ENCODE peak calls at places on chromosomes 1 and 21, in ten cellular contexts. One of them, this sample, is unnamed.
A peak's percentile ranks its signal among the peaks of the same experiment; 100 is the strongest.

GRCh38 chr1:8604041-8604942 is 213.1 kb downstream of the RERE start:
- DNase-seq in A549: no peak
- DNase-seq in H9: no peak
- DNase-seq in cardiac muscle cell: no peak
- DNase-seq in HCT116: no peak
- DNase-seq in left ventricle myocardium inferior: no peak
- DNase-seq in fibroblast of lung: no peak
- DNase-seq in pancreas: no peak
- DNase-seq in PC-9: no peak
- DNase-seq in lower lobe of right lung: no peak
- DNase-seq in this sample: no peak

GRCh38 chr1:55535724-55536262 is 320.6 kb upstream of the USP24 start:
- DNase-seq in A549: no peak
- DNase-seq in H9: no peak
- DNase-seq in cardiac muscle cell: no peak
- DNase-seq in HCT116: no peak
- DNase-seq in left ventricle myocardium inferior: no peak
- DNase-seq in fibroblast of lung: no peak
- DNase-seq in pancreas: no peak
- DNase-seq in PC-9: no peak
- DNase-seq in lower lobe of right lung: no peak
- DNase-seq in this sample: no peak

GRCh38 chr1:199463521-199464127 is 563.9 kb upstream of the NR5A2 start:
- DNase-seq in A549: peak; percentile 64
- DNase-seq in H9: peak; percentile 69
- DNase-seq in cardiac muscle cell: peak; percentile 83
- DNase-seq in HCT116: peak; percentile 40
- DNase-seq in left ventricle myocardium inferior: no peak
- DNase-seq in fibroblast of lung: peak; percentile 74
- DNase-seq in pancreas: peak; percentile 11
- DNase-seq in PC-9: peak; percentile 18
- DNase-seq in lower lobe of right lung: no peak
- DNase-seq in this sample: peak; percentile 24

GRCh38 chr21:26032263-26032662 is 138.3 kb downstream of the APP start:
- DNase-seq in A549: no peak
- DNase-seq in H9: no peak
- DNase-seq in cardiac muscle cell: no peak
- DNase-seq in HCT116: no peak
- DNase-seq in left ventricle myocardium inferior: no peak
- DNase-seq in fibroblast of lung: no peak
- DNase-seq in pancreas: no peak
- DNase-seq in PC-9: no peak
- DNase-seq in lower lobe of right lung: no peak
- DNase-seq in this sample: no peak

GRCh38 chr1:101284021-101284420 is 47.2 kb downstream of the S1PR1 start:
- DNase-seq in A549: no peak
- DNase-seq in H9: no peak
- DNase-seq in cardiac muscle cell: no peak
- DNase-seq in HCT116: no peak
- DNase-seq in left ventricle myocardium inferior: no peak
- DNase-seq in fibroblast of lung: no peak
- DNase-seq in pancreas: no peak
- DNase-seq in PC-9: no peak
- DNase-seq in lower lobe of right lung: no peak
- DNase-seq in this sample: no peak

GRCh38 chr1:189616893-189617292 is 860.8 kb downstream of the BRINP3 start:
- DNase-seq in A549: peak; percentile 79
- DNase-seq in H9: no peak
- DNase-seq in cardiac muscle cell: peak; percentile 16
- DNase-seq in HCT116: no peak
- DNase-seq in left ventricle myocardium inferior: no peak
- DNase-seq in fibroblast of lung: peak; percentile 5
- DNase-seq in pancreas: no peak
- DNase-seq in PC-9: peak; percentile 35
- DNase-seq in lower lobe of right lung: no peak
- DNase-seq in this sample: no peak

GRCh38 chr1:156490401-156491032 is 10.1 kb downstream of the MEF2D start:
- DNase-seq in A549: peak; percentile 33
- DNase-seq in H9: peak; percentile 60
- DNase-seq in cardiac muscle cell: no peak
- DNase-seq in HCT116: no peak
- DNase-seq in left ventricle myocardium inferior: peak; percentile 71
- DNase-seq in fibroblast of lung: no peak
- DNase-seq in pancreas: no peak
- DNase-seq in PC-9: no peak
- DNase-seq in lower lobe of right lung: no peak
- DNase-seq in this sample: no peak

GRCh38 chr1:167109125-167109524 is 15.2 kb downstream of the STYXL2 start:
- DNase-seq in A549: no peak
- DNase-seq in H9: no peak
- DNase-seq in cardiac muscle cell: no peak
- DNase-seq in HCT116: no peak
- DNase-seq in left ventricle myocardium inferior: no peak
- DNase-seq in fibroblast of lung: no peak
- DNase-seq in pancreas: no peak
- DNase-seq in PC-9: peak; percentile 75
- DNase-seq in lower lobe of right lung: no peak
- DNase-seq in this sample: no peak

GRCh38 chr21:36636439-36636838 is 62.5 kb upstream of the SIM2 start:
- DNase-seq in A549: no peak
- DNase-seq in H9: no peak
- DNase-seq in cardiac muscle cell: no peak
- DNase-seq in HCT116: no peak
- DNase-seq in left ventricle myocardium inferior: no peak
- DNase-seq in fibroblast of lung: no peak
- DNase-seq in pancreas: no peak
- DNase-seq in PC-9: no peak
- DNase-seq in lower lobe of right lung: no peak
- DNase-seq in this sample: no peak

GRCh38 chr21:36640260-36641244 is 58.4 kb upstream of the SIM2 start:
- DNase-seq in A549: no peak
- DNase-seq in H9: peak; percentile 35
- DNase-seq in cardiac muscle cell: no peak
- DNase-seq in HCT116: no peak
- DNase-seq in left ventricle myocardium inferior: no peak
- DNase-seq in fibroblast of lung: no peak
- DNase-seq in pancreas: no peak
- DNase-seq in PC-9: no peak
- DNase-seq in lower lobe of right lung: no peak
- DNase-seq in this sample: no peak

GRCh38 chr21:36639769-36640168 is 59.1 kb upstream of the SIM2 start:
- DNase-seq in A549: no peak
- DNase-seq in H9: no peak
- DNase-seq in cardiac muscle cell: no peak
- DNase-seq in HCT116: no peak
- DNase-seq in left ventricle myocardium inferior: no peak
- DNase-seq in fibroblast of lung: no peak
- DNase-seq in pancreas: no peak
- DNase-seq in PC-9: no peak
- DNase-seq in lower lobe of right lung: no peak
- DNase-seq in this sample: no peak

GRCh38 chr21:36630485-36631206 is 68.3 kb upstream of the SIM2 start:
- DNase-seq in A549: peak; percentile 60
- DNase-seq in H9: peak; percentile 86
- DNase-seq in cardiac muscle cell: peak; percentile 62
- DNase-seq in HCT116: peak; percentile 32
- DNase-seq in left ventricle myocardium inferior: peak; percentile 26
- DNase-seq in fibroblast of lung: peak; percentile 36
- DNase-seq in pancreas: no peak
- DNase-seq in PC-9: peak; percentile 61
- DNase-seq in lower lobe of right lung: peak; percentile 67
- DNase-seq in this sample: peak; percentile 73

DNA sequence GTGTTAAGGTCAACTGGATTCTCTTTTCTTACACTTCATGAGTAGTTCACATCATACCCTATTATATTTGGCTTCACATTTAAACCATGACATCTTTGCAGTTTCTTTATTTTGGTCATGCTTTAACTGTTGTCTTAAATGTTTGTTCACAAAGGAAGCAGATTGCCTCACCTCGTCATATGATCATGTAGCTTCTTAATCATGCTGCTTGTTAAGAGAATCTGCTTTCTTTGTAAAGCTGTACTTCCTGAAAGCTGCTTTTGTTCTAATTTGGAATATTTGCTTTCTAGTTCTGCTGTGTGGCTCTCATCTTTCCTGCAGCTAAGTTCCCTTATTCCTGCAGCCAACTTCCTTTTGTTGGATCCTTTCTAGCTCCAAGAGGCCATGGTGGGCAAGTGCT is 62.9 kb upstream of the SIM2 start:
- DNase-seq in A549: no peak
- DNase-seq in H9: no peak
- DNase-seq in cardiac muscle cell: no peak
- DNase-seq in HCT116: no peak
- DNase-seq in left ventricle myocardium inferior: no peak
- DNase-seq in fibroblast of lung: no peak
- DNase-seq in pancreas: no peak
- DNase-seq in PC-9: no peak
- DNase-seq in lower lobe of right lung: no peak
- DNase-seq in this sample: no peak
- TF ChIP-seq CTCF in A549: no peak
- TF ChIP-seq CTCF in H9: no peak
- TF ChIP-seq CTCF in cardiac muscle cell: no peak
- TF ChIP-seq CTCF in HCT116: no peak
- TF ChIP-seq CTCF in left ventricle myocardium inferior: no peak
- TF ChIP-seq CTCF in fibroblast of lung: no peak
- TF ChIP-seq CTCF in pancreas: no peak
- TF ChIP-seq CTCF in PC-9: no peak
- TF ChIP-seq CTCF in lower lobe of right lung: no peak
- TF ChIP-seq CTCF in this sample: no peak

GRCh38 chr1:54395535-54395934 is 10.7 kb downstream of the SSBP3 start:
- DNase-seq in A549: no peak
- DNase-seq in H9: no peak
- DNase-seq in cardiac muscle cell: no peak
- DNase-seq in HCT116: no peak
- DNase-seq in left ventricle myocardium inferior: no peak
- DNase-seq in fibroblast of lung: no peak
- DNase-seq in pancreas: no peak
- DNase-seq in PC-9: no peak
- DNase-seq in lower lobe of right lung: no peak
- DNase-seq in this sample: no peak

GRCh38 chr1:54397090-54397591 is 9.1 kb downstream of the SSBP3 start:
- DNase-seq in A549: no peak
- DNase-seq in H9: no peak
- DNase-seq in cardiac muscle cell: peak; percentile 17
- DNase-seq in HCT116: no peak
- DNase-seq in left ventricle myocardium inferior: peak; percentile 73
- DNase-seq in fibroblast of lung: no peak
- DNase-seq in pancreas: no peak
- DNase-seq in PC-9: peak; percentile 19
- DNase-seq in lower lobe of right lung: no peak
- DNase-seq in this sample: no peak

GRCh38 chr1:54394104-54394503 is 12.1 kb downstream of the SSBP3 start:
- DNase-seq in A549: no peak
- DNase-seq in H9: no peak
- DNase-seq in cardiac muscle cell: no peak
- DNase-seq in HCT116: no peak
- DNase-seq in left ventricle myocardium inferior: no peak
- DNase-seq in fibroblast of lung: no peak
- DNase-seq in pancreas: no peak
- DNase-seq in PC-9: no peak
- DNase-seq in lower lobe of right lung: no peak
- DNase-seq in this sample: no peak

GRCh38 chr1:54397980-54398379 is 8.2 kb downstream of the SSBP3 start:
- DNase-seq in A549: no peak
- DNase-seq in H9: no peak
- DNase-seq in cardiac muscle cell: no peak
- DNase-seq in HCT116: no peak
- DNase-seq in left ventricle myocardium inferior: no peak
- DNase-seq in fibroblast of lung: no peak
- DNase-seq in pancreas: no peak
- DNase-seq in PC-9: no peak
- DNase-seq in lower lobe of right lung: no peak
- DNase-seq in this sample: no peak

DNA sequence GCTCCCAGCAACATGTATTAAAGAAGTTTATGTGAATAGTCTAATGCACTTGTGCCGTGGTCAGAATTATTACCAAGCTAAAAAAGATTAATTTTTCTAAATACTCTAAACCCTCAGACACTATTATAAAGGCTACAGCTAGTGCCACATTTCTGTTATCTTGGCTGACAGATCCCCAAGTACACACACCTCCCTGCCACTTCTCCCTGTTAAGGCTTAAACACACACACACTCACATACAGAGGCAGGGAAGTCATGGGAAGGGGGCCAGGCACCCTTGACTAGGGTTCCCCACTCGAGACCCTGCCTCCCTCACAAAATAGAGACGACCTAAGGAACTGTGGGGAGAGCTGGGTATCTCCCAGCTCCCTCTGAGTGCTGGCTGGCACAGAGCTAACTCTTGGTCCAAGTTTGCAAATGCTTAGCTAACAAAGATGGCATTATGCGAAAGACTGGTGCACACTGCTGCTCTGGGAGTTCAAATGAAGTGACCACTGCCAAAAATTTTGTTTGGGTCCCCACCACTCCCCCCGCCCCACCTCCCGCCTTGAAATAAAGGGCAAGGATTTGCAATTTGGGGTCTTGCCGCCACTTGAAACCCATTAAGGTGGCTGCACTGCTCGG is 9.8 kb downstream of the SSBP3 start:
- DNase-seq in A549: no peak
- DNase-seq in H9: no peak
- DNase-seq in cardiac muscle cell: no peak
- DNase-seq in HCT116: no peak
- DNase-seq in left ventricle myocardium inferior: no peak
- DNase-seq in fibroblast of lung: no peak
- DNase-seq in pancreas: no peak
- DNase-seq in PC-9: no peak
- DNase-seq in lower lobe of right lung: no peak
- DNase-seq in this sample: no peak
- H3K27ac ChIP-seq in A549: no peak overlapping the region
- H3K27ac ChIP-seq in H9: no peak overlapping the region
- H3K27ac ChIP-seq in cardiac muscle cell: peak overlapping the region; percentile 25
- H3K27ac ChIP-seq in HCT116: no peak overlapping the region
- H3K27ac ChIP-seq in left ventricle myocardium inferior: peak overlapping the region; percentile 86
- H3K27ac ChIP-seq in fibroblast of lung: no peak overlapping the region
- H3K27ac ChIP-seq in pancreas: peak overlapping the region; percentile 22
- H3K27ac ChIP-seq in PC-9: no peak overlapping the region
- H3K27ac ChIP-seq in lower lobe of right lung: no peak overlapping the region
- H3K27ac ChIP-seq in this sample: no peak overlapping the region

GRCh38 chr1:226491093-226491850 is 57.3 kb upstream of the STUM start:
- DNase-seq in A549: no peak
- DNase-seq in H9: peak; percentile 43
- DNase-seq in cardiac muscle cell: no peak
- DNase-seq in HCT116: no peak
- DNase-seq in left ventricle myocardium inferior: no peak
- DNase-seq in fibroblast of lung: no peak
- DNase-seq in pancreas: no peak
- DNase-seq in PC-9: no peak
- DNase-seq in lower lobe of right lung: no peak
- DNase-seq in this sample: no peak

GRCh38 chr1:226489718-226490440 is 58.7 kb upstream of the STUM start:
- DNase-seq in A549: no peak
- DNase-seq in H9: peak; percentile 16
- DNase-seq in cardiac muscle cell: no peak
- DNase-seq in HCT116: no peak
- DNase-seq in left ventricle myocardium inferior: no peak
- DNase-seq in fibroblast of lung: no peak
- DNase-seq in pancreas: no peak
- DNase-seq in PC-9: no peak
- DNase-seq in lower lobe of right lung: no peak
- DNase-seq in this sample: no peak

GRCh38 chr1:226492738-226493137 is 55.8 kb upstream of the STUM start:
- DNase-seq in A549: no peak
- DNase-seq in H9: no peak
- DNase-seq in cardiac muscle cell: no peak
- DNase-seq in HCT116: no peak
- DNase-seq in left ventricle myocardium inferior: no peak
- DNase-seq in fibroblast of lung: no peak
- DNase-seq in pancreas: no peak
- DNase-seq in PC-9: no peak
- DNase-seq in lower lobe of right lung: no peak
- DNase-seq in this sample: no peak

GRCh38 chr1:226487921-226488320 is 60.6 kb upstream of the STUM start:
- DNase-seq in A549: no peak
- DNase-seq in H9: peak; percentile 17
- DNase-seq in cardiac muscle cell: no peak
- DNase-seq in HCT116: no peak
- DNase-seq in left ventricle myocardium inferior: no peak
- DNase-seq in fibroblast of lung: no peak
- DNase-seq in pancreas: no peak
- DNase-seq in PC-9: no peak
- DNase-seq in lower lobe of right lung: no peak
- DNase-seq in this sample: no peak

GRCh38 chr1:226490441-226490809 is 58.1 kb upstream of the STUM start:
- DNase-seq in A549: no peak
- DNase-seq in H9: peak; percentile 18
- DNase-seq in cardiac muscle cell: no peak
- DNase-seq in HCT116: no peak
- DNase-seq in left ventricle myocardium inferior: no peak
- DNase-seq in fibroblast of lung: no peak
- DNase-seq in pancreas: no peak
- DNase-seq in PC-9: no peak
- DNase-seq in lower lobe of right lung: no peak
- DNase-seq in this sample: no peak
- TF ChIP-seq CTCF in A549: no peak
- TF ChIP-seq CTCF in H9: no peak
- TF ChIP-seq CTCF in cardiac muscle cell: no peak
- TF ChIP-seq CTCF in HCT116: no peak
- TF ChIP-seq CTCF in left ventricle myocardium inferior: no peak
- TF ChIP-seq CTCF in fibroblast of lung: no peak
- TF ChIP-seq CTCF in pancreas: no peak
- TF ChIP-seq CTCF in PC-9: no peak
- TF ChIP-seq CTCF in lower lobe of right lung: no peak
- TF ChIP-seq CTCF in this sample: no peak

GRCh38 chr1:21894034-21894881 is 42.9 kb downstream of the HSPG2 start:
- DNase-seq in A549: no peak
- DNase-seq in H9: no peak
- DNase-seq in cardiac muscle cell: no peak
- DNase-seq in HCT116: no peak
- DNase-seq in left ventricle myocardium inferior: peak; percentile 45
- DNase-seq in fibroblast of lung: no peak
- DNase-seq in pancreas: no peak
- DNase-seq in PC-9: no peak
- DNase-seq in lower lobe of right lung: no peak
- DNase-seq in this sample: no peak
- H3K27ac ChIP-seq in A549: peak overlapping the region; percentile 6
- H3K27ac ChIP-seq in H9: no peak overlapping the region
- H3K27ac ChIP-seq in cardiac muscle cell: no peak overlapping the region
- H3K27ac ChIP-seq in HCT116: no peak overlapping the region
- H3K27ac ChIP-seq in left ventricle myocardium inferior: peak overlapping the region; percentile 90
- H3K27ac ChIP-seq in fibroblast of lung: no peak overlapping the region
- H3K27ac ChIP-seq in pancreas: no peak overlapping the region
- H3K27ac ChIP-seq in PC-9: no peak overlapping the region
- H3K27ac ChIP-seq in lower lobe of right lung: no peak overlapping the region
- H3K27ac ChIP-seq in this sample: no peak overlapping the region